ENCODE peak calls at places on chromosome X, in four cellular contexts. One of them, this sample, is unnamed.

GRCh38 chrX:6460893-6461490 is 73.9 kb downstream of the VCX3A start:
- DNase-seq in foreskin keratinocyte: no peak
- DNase-seq in mammary epithelial cell: no peak
- DNase-seq in WTC11: no peak
- DNase-seq in this sample: no peak

GRCh38 chrX:1368385-1368698 is 23.6 kb downstream of the SLC25A6 start:
- DNase-seq in foreskin keratinocyte: no peak
- DNase-seq in mammary epithelial cell: no peak
- DNase-seq in WTC11: no peak
- DNase-seq in this sample: no peak

GRCh38 chrX:2351321-2351720 is 149.5 kb downstream of the DHRSX start:
- DNase-seq in foreskin keratinocyte: peak; percentile 27
- DNase-seq in mammary epithelial cell: peak; percentile 41
- DNase-seq in WTC11: no peak
- DNase-seq in this sample: no peak

GRCh38 chrX:119459181-119459580 is 9.1 kb upstream of the SLC25A5 start:
- DNase-seq in foreskin keratinocyte: no peak
- DNase-seq in mammary epithelial cell: no peak
- DNase-seq in WTC11: no peak
- DNase-seq in this sample: no peak

GRCh38 chrX:2708016-2708415 is 16.9 kb downstream of the CD99 start:
- DNase-seq in foreskin keratinocyte: no peak
- DNase-seq in mammary epithelial cell: peak; percentile 43
- DNase-seq in WTC11: no peak
- DNase-seq in this sample: no peak

GRCh38 chrX:22968494-22968893 is 31.3 kb upstream of the DDX53 start:
- DNase-seq in foreskin keratinocyte: no peak
- DNase-seq in mammary epithelial cell: no peak
- DNase-seq in WTC11: no peak
- DNase-seq in this sample: no peak

GRCh38 chrX:1468250-1468772 is 15.6 kb upstream of the ASMTL start:
- DNase-seq in foreskin keratinocyte: no peak
- DNase-seq in mammary epithelial cell: peak; percentile 80
- DNase-seq in WTC11: no peak
- DNase-seq in this sample: no peak

GRCh38 chrX:51144828-51145442 is 187.7 kb upstream of the NUDT10 start:
- DNase-seq in foreskin keratinocyte: no peak
- DNase-seq in mammary epithelial cell: peak; percentile 16
- DNase-seq in WTC11: peak; percentile 46
- DNase-seq in this sample: peak; percentile 47

GRCh38 chrX:151977923-151978322 is 3.4 kb upstream of the GABRE start:
- DNase-seq in foreskin keratinocyte: no peak
- DNase-seq in mammary epithelial cell: peak; percentile 29
- DNase-seq in WTC11: no peak
- DNase-seq in this sample: no peak

GRCh38 chrX:45710081-45710801 is 509.6 kb upstream of the DIPK2B start:
- DNase-seq in foreskin keratinocyte: peak; percentile 95
- DNase-seq in mammary epithelial cell: peak; percentile 99
- DNase-seq in WTC11: no peak
- DNase-seq in this sample: no peak

GRCh38 chrX:10755477-10756334 is 135.3 kb upstream of the MID1 start:
- DNase-seq in foreskin keratinocyte: peak; percentile 17
- DNase-seq in mammary epithelial cell: no peak
- DNase-seq in WTC11: peak; percentile 31
- DNase-seq in this sample: peak; percentile 31

GRCh38 chrX:101658661-101659477 is 781 bp downstream of the ARMCX2 start:
- DNase-seq in foreskin keratinocyte: no peak
- DNase-seq in mammary epithelial cell: peak; percentile 5
- DNase-seq in WTC11: peak; percentile 79
- DNase-seq in this sample: peak; percentile 77

GRCh38 chrX:136339702-136340101 is 38.9 kb downstream of the ADGRG4 start:
- DNase-seq in foreskin keratinocyte: no peak
- DNase-seq in mammary epithelial cell: no peak
- DNase-seq in WTC11: no peak
- DNase-seq in this sample: no peak

GRCh38 chrX:136336623-136337022 is 35.9 kb downstream of the ADGRG4 start:
- DNase-seq in foreskin keratinocyte: no peak
- DNase-seq in mammary epithelial cell: no peak
- DNase-seq in WTC11: no peak
- DNase-seq in this sample: no peak
- TF ChIP-seq CTCF in foreskin keratinocyte: peak; percentile 31
- TF ChIP-seq CTCF in mammary epithelial cell: peak; percentile 35
- TF ChIP-seq CTCF in WTC11: peak; percentile 19
- TF ChIP-seq CTCF in this sample: peak; percentile 24

GRCh38 chrX:110212299-110212698 is 105.6 kb downstream of the AMMECR1 start:
- DNase-seq in foreskin keratinocyte: no peak
- DNase-seq in mammary epithelial cell: no peak
- DNase-seq in WTC11: no peak
- DNase-seq in this sample: no peak
- TF ChIP-seq CTCF in foreskin keratinocyte: peak; percentile 31
- TF ChIP-seq CTCF in mammary epithelial cell: peak; percentile 21
- TF ChIP-seq CTCF in WTC11: no peak
- TF ChIP-seq CTCF in this sample: peak; percentile 34

GRCh38 chrX:63466690-63467089 is 115.6 kb upstream of the SPIN4 start:
- DNase-seq in foreskin keratinocyte: no peak
- DNase-seq in mammary epithelial cell: no peak
- DNase-seq in WTC11: no peak
- DNase-seq in this sample: no peak
- TF ChIP-seq CTCF in foreskin keratinocyte: no peak
- TF ChIP-seq CTCF in mammary epithelial cell: no peak
- TF ChIP-seq CTCF in WTC11: no peak
- TF ChIP-seq CTCF in this sample: no peak

GRCh38 chrX:40299028-40299479 is 201.3 kb upstream of the BCOR start:
- DNase-seq in foreskin keratinocyte: no peak
- DNase-seq in mammary epithelial cell: no peak
- DNase-seq in WTC11: peak; percentile 19
- DNase-seq in this sample: peak; percentile 51
- TF ChIP-seq CTCF in foreskin keratinocyte: peak; percentile 16
- TF ChIP-seq CTCF in mammary epithelial cell: no peak
- TF ChIP-seq CTCF in WTC11: no peak
- TF ChIP-seq CTCF in this sample: peak; percentile 28

DNA sequence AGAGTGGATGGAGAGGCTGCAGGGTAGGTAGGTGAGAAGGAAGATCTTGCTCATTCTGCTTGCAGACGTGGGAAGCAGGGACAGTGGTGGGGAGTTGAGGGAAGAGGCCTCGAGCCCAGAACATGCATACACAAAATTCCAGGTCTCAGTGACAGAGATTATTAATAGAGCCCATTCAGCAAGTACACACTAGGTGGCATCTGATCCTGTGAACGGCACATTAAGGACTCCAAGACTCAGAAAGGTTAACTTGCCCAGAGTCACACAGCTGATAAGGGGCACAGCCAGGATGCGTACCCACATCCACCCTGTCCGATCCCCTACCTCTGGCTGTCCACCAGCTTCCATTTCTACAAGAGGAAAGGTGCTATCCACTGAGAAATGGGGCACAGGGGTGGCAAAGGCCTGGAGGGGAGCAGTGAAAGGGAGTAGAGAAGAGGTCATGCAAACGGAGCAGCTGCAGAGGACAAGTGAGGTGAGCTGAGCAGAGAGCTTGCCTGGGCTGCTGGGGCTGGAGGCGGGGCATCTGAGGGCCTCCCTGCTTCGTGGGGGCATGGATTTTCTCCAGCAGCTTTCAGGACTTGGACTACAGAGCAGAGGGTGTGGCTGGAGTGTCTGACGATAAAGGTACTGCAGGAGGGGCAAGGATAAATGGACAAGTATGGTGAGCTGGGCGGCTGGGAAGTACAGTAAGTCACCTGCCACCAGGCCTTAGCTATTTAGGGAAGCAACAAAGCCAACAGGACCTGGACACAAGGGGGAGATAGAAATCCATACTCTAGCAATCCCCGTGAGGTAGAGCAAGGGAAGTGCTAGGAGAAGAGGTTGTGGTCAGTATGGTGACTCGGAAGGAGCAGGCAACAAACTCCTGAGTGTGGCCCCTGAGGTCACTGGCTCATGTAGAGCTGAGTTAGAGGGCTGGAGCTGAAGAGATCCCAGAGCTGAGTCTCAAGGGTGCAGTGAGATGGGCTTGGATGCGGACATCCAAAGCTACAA is 11.2 kb downstream of the IDS start:
- DNase-seq in foreskin keratinocyte: no peak
- DNase-seq in mammary epithelial cell: no peak
- DNase-seq in WTC11: no peak
- DNase-seq in this sample: no peak
- TF ChIP-seq CTCF in foreskin keratinocyte: peak; percentile 6
- TF ChIP-seq CTCF in mammary epithelial cell: no peak
- TF ChIP-seq CTCF in WTC11: no peak
- TF ChIP-seq CTCF in this sample: no peak

GRCh38 chrX:78753571-78753970 is 6.1 kb downstream of the LPAR4 start:
- DNase-seq in foreskin keratinocyte: no peak
- DNase-seq in mammary epithelial cell: no peak
- DNase-seq in WTC11: no peak
- DNase-seq in this sample: no peak

GRCh38 chrX:78759081-78759480 is 11.6 kb downstream of the LPAR4 start:
- DNase-seq in foreskin keratinocyte: no peak
- DNase-seq in mammary epithelial cell: no peak
- DNase-seq in WTC11: no peak
- DNase-seq in this sample: no peak

GRCh38 chrX:78754917-78755316 is 7.4 kb downstream of the LPAR4 start:
- DNase-seq in foreskin keratinocyte: no peak
- DNase-seq in mammary epithelial cell: no peak
- DNase-seq in WTC11: no peak
- DNase-seq in this sample: no peak
- TF ChIP-seq CTCF in foreskin keratinocyte: no peak
- TF ChIP-seq CTCF in mammary epithelial cell: no peak
- TF ChIP-seq CTCF in WTC11: no peak
- TF ChIP-seq CTCF in this sample: no peak

DNA sequence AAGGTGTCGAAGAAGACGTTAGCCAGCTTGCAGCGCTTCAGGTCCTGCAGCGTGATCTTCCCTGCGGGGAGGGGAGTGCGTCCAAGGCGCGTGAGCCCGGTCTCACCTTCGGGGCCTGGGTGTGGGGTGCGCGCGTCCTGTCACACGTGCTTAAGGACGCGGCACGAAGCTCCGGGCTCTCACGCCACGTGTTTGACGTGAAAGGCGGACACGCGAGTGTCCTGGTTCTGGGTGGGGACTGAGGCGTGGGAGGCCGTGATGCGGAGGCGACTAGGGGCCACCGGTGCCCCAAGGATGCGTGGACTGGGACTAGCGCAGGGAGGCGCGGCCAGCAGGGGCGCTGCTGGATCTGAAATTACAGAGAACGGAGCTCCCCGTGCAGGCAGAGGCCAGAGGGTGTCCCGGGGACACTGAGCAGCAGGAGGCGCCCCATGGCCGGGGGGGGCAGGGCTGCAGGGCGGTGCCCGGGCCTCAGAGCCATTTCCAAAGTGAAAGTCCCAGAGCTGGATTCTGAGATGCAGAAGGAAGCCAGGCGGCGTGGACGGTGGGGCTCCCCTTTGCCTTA is 20.3 kb upstream of the GTPBP6 start:
- DNase-seq in foreskin keratinocyte: no peak
- DNase-seq in mammary epithelial cell: no peak
- DNase-seq in WTC11: no peak
- DNase-seq in this sample: no peak
- TF ChIP-seq CTCF in foreskin keratinocyte: no peak
- TF ChIP-seq CTCF in mammary epithelial cell: no peak
- TF ChIP-seq CTCF in WTC11: no peak
- TF ChIP-seq CTCF in this sample: no peak

GRCh38 chrX:102835504-102836146 is 101.4 kb upstream of the RAB40AL start:
- DNase-seq in foreskin keratinocyte: no peak
- DNase-seq in mammary epithelial cell: peak; percentile 23
- DNase-seq in WTC11: peak; percentile 33
- DNase-seq in this sample: no peak
- TF ChIP-seq CTCF in foreskin keratinocyte: peak; percentile 60
- TF ChIP-seq CTCF in mammary epithelial cell: peak; percentile 68
- TF ChIP-seq CTCF in WTC11: no peak
- TF ChIP-seq CTCF in this sample: peak; percentile 33

DNA sequence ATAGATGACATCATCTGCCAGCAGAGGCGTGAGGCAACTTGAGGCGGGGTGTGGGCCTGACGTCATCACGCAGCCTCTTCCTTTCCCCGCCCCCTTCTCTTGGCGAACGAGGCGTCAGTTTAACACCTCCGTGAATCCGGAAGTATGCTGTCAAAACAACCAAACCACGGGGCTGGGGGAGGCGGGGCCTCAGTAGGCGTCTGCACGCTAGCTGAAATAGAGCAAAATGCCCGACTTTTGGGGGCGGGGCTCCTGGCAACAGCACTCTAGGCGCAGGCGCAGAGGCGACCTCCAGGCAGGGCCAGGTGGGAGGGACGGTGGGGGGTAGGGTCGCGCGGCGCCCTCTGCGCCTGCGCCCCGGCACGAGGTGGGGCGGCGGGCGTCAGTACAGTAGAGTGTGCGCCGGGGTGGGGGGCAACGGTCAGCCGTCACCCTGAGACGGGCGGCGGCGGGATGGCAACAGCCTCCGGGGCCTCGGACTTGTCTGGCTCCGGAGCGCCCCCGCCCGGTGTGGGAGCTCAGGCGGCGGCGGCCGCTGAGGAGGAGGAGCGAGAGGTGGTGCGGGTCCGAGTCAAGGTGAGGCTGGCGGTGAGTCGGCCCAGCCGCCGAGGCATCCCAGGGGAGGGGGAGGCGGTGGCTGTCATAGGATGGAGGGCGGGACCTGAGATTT is at the start of gene TBC1D25:
- DNase-seq in foreskin keratinocyte: peak; percentile 82
- DNase-seq in mammary epithelial cell: peak; percentile 93
- DNase-seq in WTC11: peak; percentile 95
- DNase-seq in this sample: peak; percentile 95
- TF ChIP-seq CTCF in foreskin keratinocyte: peak; percentile 67
- TF ChIP-seq CTCF in mammary epithelial cell: peak; percentile 3
- TF ChIP-seq CTCF in WTC11: no peak
- TF ChIP-seq CTCF in this sample: no peak

GRCh38 chrX:54786972-54787371 is 11.1 kb downstream of the ITIH6 start:
- DNase-seq in foreskin keratinocyte: no peak
- DNase-seq in mammary epithelial cell: peak; percentile 19
- DNase-seq in WTC11: peak; percentile 44
- DNase-seq in this sample: peak; percentile 16

GRCh38 chrX:54788446-54788845 is 9.6 kb downstream of the ITIH6 start:
- DNase-seq in foreskin keratinocyte: no peak
- DNase-seq in mammary epithelial cell: no peak
- DNase-seq in WTC11: no peak
- DNase-seq in this sample: no peak

GRCh38 chrX:54785901-54786300 is 12.2 kb downstream of the ITIH6 start:
- DNase-seq in foreskin keratinocyte: no peak
- DNase-seq in mammary epithelial cell: no peak
- DNase-seq in WTC11: peak; percentile 41
- DNase-seq in this sample: no peak
- TF ChIP-seq CTCF in foreskin keratinocyte: peak; percentile 30
- TF ChIP-seq CTCF in mammary epithelial cell: peak; percentile 16
- TF ChIP-seq CTCF in WTC11: no peak
- TF ChIP-seq CTCF in this sample: peak; percentile 14

This sample was measured in nephron progenitor cell.